ENCODE peak calls at places on chromosomes 1 and 21, in four cellular contexts. One of them, this sample, is unnamed.

GRCh38 chr21:46071082-46071481 is 26.8 kb upstream of the COL6A2 start:
- DNase-seq in GM12878: no peak
- DNase-seq in K562: no peak
- DNase-seq in H1: no peak
- DNase-seq in this sample: no peak

GRCh38 chr1:219459321-219460105 is 153.4 kb downstream of the ZC3H11B start:
- DNase-seq in GM12878: no peak
- DNase-seq in H1: no peak
- DNase-seq in K562: no peak
- DNase-seq in this sample: no peak

GRCh38 chr21:42527489-42528158 is 14.0 kb downstream of the SLC37A1 start:
- DNase-seq in K562: no peak
- DNase-seq in GM12878: peak; percentile 80
- DNase-seq in H1: no peak
- DNase-seq in this sample: no peak

GRCh38 chr1:233215135-233215722 is 80.3 kb downstream of the PCNX2 start:
- DNase-seq in K562: no peak
- DNase-seq in GM12878: no peak
- DNase-seq in H1: no peak
- DNase-seq in this sample: no peak

GRCh38 chr1:153404768-153405167 is 11.6 kb upstream of the S100A7A start:
- DNase-seq in GM12878: no peak
- DNase-seq in K562: peak; percentile 71
- DNase-seq in H1: peak; percentile 19
- DNase-seq in this sample: peak; percentile 11

GRCh38 chr1:204869097-204869496 is 1.6 kb upstream of the NFASC start:
- DNase-seq in H1: no peak
- DNase-seq in GM12878: no peak
- DNase-seq in K562: no peak
- DNase-seq in this sample: no peak

GRCh38 chr21:42227909-42228708 is 9.2 kb downstream of the ABCG1 start:
- DNase-seq in K562: peak; percentile 68
- DNase-seq in GM12878: peak; percentile 85
- DNase-seq in H1: no peak
- DNase-seq in this sample: peak; percentile 39

GRCh38 chr1:67689267-67690017 is 4.4 kb downstream of the GADD45A start:
- DNase-seq in GM12878: no peak
- DNase-seq in H1: no peak
- DNase-seq in K562: no peak
- DNase-seq in this sample: no peak

GRCh38 chr1:14413809-14414208 is 184.7 kb upstream of the KAZN start:
- DNase-seq in K562: no peak
- DNase-seq in H1: no peak
- DNase-seq in GM12878: no peak
- DNase-seq in this sample: no peak

GRCh38 chr1:64539808-64540207 is 69.9 kb downstream of the CACHD1 start:
- DNase-seq in H1: no peak
- DNase-seq in K562: no peak
- DNase-seq in GM12878: no peak
- DNase-seq in this sample: no peak

GRCh38 chr1:177780096-177780700 is 189.7 kb downstream of the SEC16B start:
- DNase-seq in K562: no peak
- DNase-seq in GM12878: no peak
- DNase-seq in H1: peak; percentile 36
- DNase-seq in this sample: peak; percentile 63

GRCh38 chr1:117268926-117269378 is 58.2 kb upstream of the VTCN1 start:
- DNase-seq in GM12878: no peak
- DNase-seq in K562: no peak
- DNase-seq in H1: peak; percentile 86
- DNase-seq in this sample: no peak

GRCh38 chr1:76006234-76006633 is 68.3 kb upstream of the ST6GALNAC3 start:
- DNase-seq in K562: no peak
- DNase-seq in GM12878: no peak
- DNase-seq in H1: no peak
- DNase-seq in this sample: no peak

GRCh38 chr1:229558460-229559335 is at the start of gene ABCB10:
- DNase-seq in K562: peak; percentile 97
- DNase-seq in H1: peak; percentile 98
- DNase-seq in GM12878: peak; percentile 91
- DNase-seq in this sample: peak; percentile 95

GRCh38 chr1:8663915-8664331 is 153.5 kb downstream of the RERE start:
- DNase-seq in GM12878: no peak
- DNase-seq in K562: no peak
- DNase-seq in H1: no peak
- DNase-seq in this sample: peak; percentile 68

GRCh38 chr21:44656868-44657267 is 864 bp upstream of the KRTAP12-3 start:
- DNase-seq in K562: no peak
- DNase-seq in H1: no peak
- DNase-seq in GM12878: no peak
- DNase-seq in this sample: no peak

DNA sequence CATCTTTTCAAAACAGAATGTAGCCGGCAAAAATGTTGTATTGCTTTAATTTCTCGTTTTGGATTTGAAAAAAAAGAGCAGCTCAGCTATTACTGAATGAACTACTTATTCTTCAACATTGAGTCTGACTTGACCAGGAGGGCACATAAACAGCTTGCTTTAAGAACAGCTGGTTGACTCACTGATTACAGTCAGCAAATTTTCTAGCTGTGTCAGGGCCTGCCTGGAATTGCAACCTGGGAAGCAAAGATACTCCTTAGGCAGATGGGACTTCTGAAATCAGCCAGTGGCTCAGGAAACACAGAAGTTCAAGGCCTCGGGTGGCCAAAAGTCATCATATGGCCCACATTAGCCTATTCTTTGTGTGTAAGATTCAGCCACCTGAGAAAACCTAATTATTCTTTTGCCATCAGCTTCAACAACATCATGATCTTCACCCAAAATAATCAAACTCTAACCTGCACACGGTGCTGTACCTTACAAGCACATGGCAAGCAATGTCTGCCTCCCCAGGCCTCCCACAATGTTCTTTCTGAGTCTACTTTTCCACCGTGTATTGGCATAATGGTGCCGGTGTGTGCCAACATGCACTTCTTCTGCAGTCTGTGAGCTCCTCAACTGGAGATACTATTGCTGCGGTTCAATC is 307.2 kb downstream of the HHIPL2 start:
- DNase-seq in H1: no peak
- DNase-seq in K562: peak; percentile 38
- DNase-seq in GM12878: no peak
- DNase-seq in this sample: no peak
- TF ChIP-seq CBX5 in H1: no peak
- TF ChIP-seq CBX5 in K562: no peak
- TF ChIP-seq CBX5 in GM12878: no peak
- TF ChIP-seq CBX5 in this sample: no peak

GRCh38 chr1:218376722-218377121 is 31.6 kb downstream of the TGFB2 start:
- DNase-seq in K562: no peak
- DNase-seq in H1: no peak
- DNase-seq in GM12878: no peak
- DNase-seq in this sample: peak; percentile 38
- TF ChIP-seq RAD21 in K562: no peak
- TF ChIP-seq RAD21 in H1: no peak
- TF ChIP-seq RAD21 in GM12878: no peak
- TF ChIP-seq RAD21 in this sample: no peak

GRCh38 chr1:200139661-200140250 is 112.2 kb downstream of the NR5A2 start:
- DNase-seq in K562: peak; percentile 69
- DNase-seq in GM12878: no peak
- DNase-seq in H1: no peak
- DNase-seq in this sample: peak; percentile 61
- TF ChIP-seq CBX5 in K562: no peak
- TF ChIP-seq CBX5 in GM12878: no peak
- TF ChIP-seq CBX5 in H1: no peak
- TF ChIP-seq CBX5 in this sample: no peak

DNA sequence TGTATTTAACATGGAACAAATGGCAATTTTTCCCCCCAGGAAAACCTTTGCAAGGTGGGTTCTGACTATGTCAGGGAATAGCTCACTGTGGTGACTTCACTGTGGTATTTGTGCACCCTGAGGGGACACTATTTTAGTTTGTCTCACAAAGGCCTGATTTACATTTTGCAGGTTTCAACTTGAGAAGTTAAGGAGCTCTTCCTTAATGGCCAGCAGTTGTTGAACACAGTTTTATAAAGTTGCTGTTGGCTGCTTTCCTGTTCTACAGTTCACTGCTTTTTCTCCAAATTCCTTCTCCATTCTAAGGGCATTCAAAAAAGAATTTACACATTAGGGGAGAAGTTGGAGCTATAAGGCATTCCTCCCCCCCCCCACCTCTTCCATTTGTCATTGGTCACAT is 4.6 kb downstream of the LAMC1 start:
- DNase-seq in K562: no peak
- DNase-seq in H1: no peak
- DNase-seq in GM12878: no peak
- DNase-seq in this sample: no peak
- TF ChIP-seq RAD21 in K562: no peak
- TF ChIP-seq RAD21 in H1: no peak
- TF ChIP-seq RAD21 in GM12878: no peak
- TF ChIP-seq RAD21 in this sample: no peak

DNA sequence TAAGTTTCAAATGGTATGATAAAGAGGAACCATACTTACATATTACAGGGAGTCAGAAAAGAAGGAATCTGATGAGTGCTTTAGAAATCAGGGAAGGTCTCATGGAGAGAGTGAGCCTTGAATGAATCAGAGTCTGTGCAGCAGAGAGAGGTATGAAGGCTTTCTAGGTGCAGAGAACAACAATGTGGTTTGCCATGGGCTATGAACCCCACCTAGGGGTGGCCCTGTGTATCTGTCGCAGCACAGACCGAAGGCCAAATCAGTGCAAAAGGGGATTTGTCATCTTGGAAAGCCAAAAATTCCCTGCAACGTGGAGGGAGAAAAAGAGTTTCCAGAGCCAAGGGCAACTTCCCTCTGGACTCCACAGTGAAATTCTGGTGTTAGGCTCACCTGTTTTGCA is 3.5 kb downstream of the PAPPA2 start:
- DNase-seq in GM12878: no peak
- DNase-seq in K562: peak; percentile 52
- DNase-seq in H1: peak; percentile 19
- DNase-seq in this sample: peak; percentile 19
- TF ChIP-seq CBX5 in GM12878: no peak
- TF ChIP-seq CBX5 in K562: no peak
- TF ChIP-seq CBX5 in H1: no peak
- TF ChIP-seq CBX5 in this sample: no peak

DNA sequence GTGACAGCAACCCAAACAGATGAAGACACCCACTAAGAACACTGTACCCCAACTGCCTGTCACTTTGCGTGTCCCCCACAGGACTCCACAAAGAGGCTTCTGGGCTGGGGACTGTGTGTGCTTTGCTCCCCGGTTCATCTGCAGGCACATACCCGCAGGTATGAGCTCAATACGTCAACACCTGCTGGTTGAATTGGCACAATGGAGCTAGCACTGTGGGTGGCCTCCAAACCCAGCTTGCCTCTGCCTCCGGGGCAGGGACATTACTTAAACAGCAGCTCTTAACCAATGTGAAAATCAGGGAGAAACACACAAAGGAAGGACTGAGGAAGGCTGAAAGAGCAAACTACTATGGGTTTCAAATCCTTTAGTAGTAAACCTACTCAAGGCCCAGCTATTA is 140.2 kb upstream of the TIAM1 start:
- DNase-seq in H1: peak; percentile 38
- DNase-seq in K562: no peak
- DNase-seq in GM12878: no peak
- DNase-seq in this sample: no peak
- TF ChIP-seq RAD21 in H1: no peak
- TF ChIP-seq RAD21 in K562: no peak
- TF ChIP-seq RAD21 in GM12878: no peak
- TF ChIP-seq RAD21 in this sample: no peak

GRCh38 chr1:246067432-246068021 is 439.6 kb downstream of the SMYD3 start:
- DNase-seq in GM12878: no peak
- DNase-seq in H1: no peak
- DNase-seq in K562: no peak
- DNase-seq in this sample: no peak
- TF ChIP-seq CBX5 in GM12878: no peak
- TF ChIP-seq CBX5 in H1: no peak
- TF ChIP-seq CBX5 in K562: no peak
- TF ChIP-seq CBX5 in this sample: no peak